ENCODE peak calls at places on chromosomes 12 and 14, in five cellular contexts. One of them, this sample, is unnamed.

GRCh38 chr12:114976959-114977358 is 293.0 kb upstream of the TBX3 start:
- DNase-seq in stomach: no peak
- DNase-seq in ovary: no peak
- DNase-seq in K562: no peak
- DNase-seq in HepG2: peak
- DNase-seq in this sample: no peak

GRCh38 chr14:69547701-69548348 is 26.8 kb downstream of the CCDC177 start:
- DNase-seq in stomach: no peak
- DNase-seq in K562: peak
- DNase-seq in ovary: peak
- DNase-seq in HepG2: no peak
- DNase-seq in this sample: no peak

GRCh38 chr12:108890208-108890607 is 10.3 kb downstream of the DAO start:
- DNase-seq in HepG2: no peak
- DNase-seq in stomach: no peak
- DNase-seq in ovary: no peak
- DNase-seq in K562: peak
- DNase-seq in this sample: no peak

GRCh38 chr14:46368275-46368674 is 283.3 kb downstream of the RPL10L start:
- DNase-seq in HepG2: no peak
- DNase-seq in stomach: no peak
- DNase-seq in K562: no peak
- DNase-seq in ovary: no peak
- DNase-seq in this sample: no peak

GRCh38 chr14:53621986-53622385 is 334.6 kb downstream of the BMP4 start:
- DNase-seq in ovary: no peak
- DNase-seq in HepG2: no peak
- DNase-seq in K562: no peak
- DNase-seq in stomach: no peak
- DNase-seq in this sample: no peak

GRCh38 chr12:117023998-117024960 is 74.9 kb downstream of the TESC start:
- DNase-seq in HepG2: no peak
- DNase-seq in K562: no peak
- DNase-seq in ovary: no peak
- DNase-seq in stomach: peak
- DNase-seq in this sample: no peak

GRCh38 chr12:26628234-26628633 is 204.8 kb downstream of the ITPR2 start:
- DNase-seq in HepG2: no peak
- DNase-seq in K562: no peak
- DNase-seq in stomach: no peak
- DNase-seq in ovary: no peak
- DNase-seq in this sample: no peak

GRCh38 chr14:31419179-31420012 is 954 bp downstream of the HEATR5A start:
- DNase-seq in K562: no peak
- DNase-seq in HepG2: no peak
- DNase-seq in stomach: no peak
- DNase-seq in ovary: no peak
- DNase-seq in this sample: no peak

GRCh38 chr14:93019970-93020369 is 95.8 kb downstream of the ITPK1 start:
- DNase-seq in HepG2: peak
- DNase-seq in stomach: no peak
- DNase-seq in ovary: no peak
- DNase-seq in K562: no peak
- DNase-seq in this sample: no peak

GRCh38 chr12:20194171-20194570 is 174.2 kb upstream of the PDE3A start:
- DNase-seq in stomach: no peak
- DNase-seq in K562: no peak
- DNase-seq in ovary: no peak
- DNase-seq in HepG2: no peak
- DNase-seq in this sample: no peak

GRCh38 chr14:83463500-83464098 is 1929.9 kb upstream of the SEL1L start:
- DNase-seq in ovary: no peak
- DNase-seq in K562: peak
- DNase-seq in stomach: peak
- DNase-seq in HepG2: peak
- DNase-seq in this sample: no peak

GRCh38 chr12:109679716-109680520 is 33.7 kb upstream of the FAM222A start:
- DNase-seq in K562: no peak
- DNase-seq in stomach: no peak
- DNase-seq in ovary: no peak
- DNase-seq in HepG2: no peak
- DNase-seq in this sample: no peak

GRCh38 chr12:14578646-14579045 is 11.0 kb upstream of the PLBD1 start:
- DNase-seq in K562: no peak
- DNase-seq in HepG2: no peak
- DNase-seq in stomach: no peak
- DNase-seq in ovary: no peak
- DNase-seq in this sample: no peak

GRCh38 chr14:90105756-90106155 is 44.0 kb downstream of the KCNK13 start:
- DNase-seq in HepG2: peak
- DNase-seq in stomach: no peak
- DNase-seq in K562: no peak
- DNase-seq in ovary: peak
- DNase-seq in this sample: no peak

GRCh38 chr12:6890789-6891624 is 13.6 kb upstream of the LRRC23 start:
- DNase-seq in HepG2: peak
- DNase-seq in K562: peak
- DNase-seq in stomach: peak
- DNase-seq in ovary: peak
- DNase-seq in this sample: peak

GRCh38 chr12:96489392-96490056 is at the start of gene CFAP54:
- DNase-seq in K562: peak
- DNase-seq in stomach: peak
- DNase-seq in HepG2: peak
- DNase-seq in ovary: peak
- DNase-seq in this sample: peak
- TF ChIP-seq EP300 in K562: no peak
- TF ChIP-seq EP300 in stomach: peak
- TF ChIP-seq EP300 in HepG2: no peak
- TF ChIP-seq EP300 in ovary: peak
- TF ChIP-seq EP300 in this sample: no peak

GRCh38 chr12:27644446-27644845 is 51.8 kb upstream of the REP15 start:
- DNase-seq in ovary: no peak
- DNase-seq in HepG2: no peak
- DNase-seq in stomach: no peak
- DNase-seq in K562: no peak
- DNase-seq in this sample: no peak
- TF ChIP-seq EP300 in ovary: no peak
- TF ChIP-seq EP300 in HepG2: no peak
- TF ChIP-seq EP300 in stomach: no peak
- TF ChIP-seq EP300 in K562: no peak
- TF ChIP-seq EP300 in this sample: no peak

DNA sequence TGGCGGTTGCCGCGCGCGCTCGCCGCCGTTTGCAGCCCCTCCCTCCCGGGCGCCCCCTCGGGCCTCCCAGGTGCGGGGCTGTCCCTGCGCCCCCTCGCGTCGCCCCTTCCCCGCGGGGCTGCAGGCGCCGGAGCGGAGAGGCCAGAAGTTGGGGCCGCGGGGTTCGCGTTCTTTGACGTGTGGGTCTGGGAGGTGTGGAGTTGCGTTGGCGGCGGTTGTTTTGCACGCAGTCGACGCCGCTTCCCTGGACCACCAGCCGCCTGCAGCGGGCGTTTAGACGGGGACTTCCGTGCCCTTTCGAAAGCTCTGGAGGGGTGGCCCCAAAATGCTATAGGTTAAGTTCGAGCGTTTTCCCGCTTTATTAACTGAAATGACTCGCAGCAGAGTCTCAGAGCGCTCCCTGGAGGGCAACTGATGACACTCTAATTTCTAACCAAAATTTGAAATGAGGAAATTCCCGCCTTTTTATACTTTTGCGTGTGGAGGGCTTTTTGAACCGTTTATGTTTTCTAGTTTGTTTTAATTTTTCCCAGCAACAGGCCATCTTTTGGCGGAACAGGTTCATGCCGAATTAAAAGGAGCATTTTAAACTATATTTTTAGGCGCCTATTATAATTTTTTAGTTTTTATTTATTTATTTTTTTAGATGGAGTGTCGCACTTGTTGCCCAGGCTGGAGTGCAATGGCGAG is 939 bp downstream of the TMPO start:
- DNase-seq in K562: no peak
- DNase-seq in HepG2: peak
- DNase-seq in stomach: peak
- DNase-seq in ovary: peak
- DNase-seq in this sample: no peak
- TF ChIP-seq EP300 in K562: peak
- TF ChIP-seq EP300 in HepG2: no peak
- TF ChIP-seq EP300 in stomach: no peak
- TF ChIP-seq EP300 in ovary: no peak
- TF ChIP-seq EP300 in this sample: no peak

GRCh38 chr12:2251485-2252179 is 198.8 kb downstream of the CACNA1C start:
- DNase-seq in HepG2: no peak
- DNase-seq in ovary: no peak
- DNase-seq in stomach: no peak
- DNase-seq in K562: no peak
- DNase-seq in this sample: no peak

GRCh38 chr12:2248087-2248900 is 195.5 kb downstream of the CACNA1C start:
- DNase-seq in stomach: no peak
- DNase-seq in K562: no peak
- DNase-seq in ovary: no peak
- DNase-seq in HepG2: peak
- DNase-seq in this sample: no peak

GRCh38 chr12:2248901-2249381 is 196.2 kb downstream of the CACNA1C start:
- DNase-seq in K562: no peak
- DNase-seq in HepG2: no peak
- DNase-seq in stomach: no peak
- DNase-seq in ovary: no peak
- DNase-seq in this sample: no peak

GRCh38 chr12:2247109-2247508 is 194.3 kb downstream of the CACNA1C start:
- DNase-seq in K562: no peak
- DNase-seq in stomach: no peak
- DNase-seq in HepG2: no peak
- DNase-seq in ovary: no peak
- DNase-seq in this sample: no peak

GRCh38 chr12:2250797-2251196 is 198.0 kb downstream of the CACNA1C start:
- DNase-seq in HepG2: no peak
- DNase-seq in stomach: no peak
- DNase-seq in K562: no peak
- DNase-seq in ovary: no peak
- DNase-seq in this sample: no peak
- TF ChIP-seq EP300 in HepG2: no peak
- TF ChIP-seq EP300 in stomach: no peak
- TF ChIP-seq EP300 in K562: no peak
- TF ChIP-seq EP300 in ovary: no peak
- TF ChIP-seq EP300 in this sample: no peak

DNA sequence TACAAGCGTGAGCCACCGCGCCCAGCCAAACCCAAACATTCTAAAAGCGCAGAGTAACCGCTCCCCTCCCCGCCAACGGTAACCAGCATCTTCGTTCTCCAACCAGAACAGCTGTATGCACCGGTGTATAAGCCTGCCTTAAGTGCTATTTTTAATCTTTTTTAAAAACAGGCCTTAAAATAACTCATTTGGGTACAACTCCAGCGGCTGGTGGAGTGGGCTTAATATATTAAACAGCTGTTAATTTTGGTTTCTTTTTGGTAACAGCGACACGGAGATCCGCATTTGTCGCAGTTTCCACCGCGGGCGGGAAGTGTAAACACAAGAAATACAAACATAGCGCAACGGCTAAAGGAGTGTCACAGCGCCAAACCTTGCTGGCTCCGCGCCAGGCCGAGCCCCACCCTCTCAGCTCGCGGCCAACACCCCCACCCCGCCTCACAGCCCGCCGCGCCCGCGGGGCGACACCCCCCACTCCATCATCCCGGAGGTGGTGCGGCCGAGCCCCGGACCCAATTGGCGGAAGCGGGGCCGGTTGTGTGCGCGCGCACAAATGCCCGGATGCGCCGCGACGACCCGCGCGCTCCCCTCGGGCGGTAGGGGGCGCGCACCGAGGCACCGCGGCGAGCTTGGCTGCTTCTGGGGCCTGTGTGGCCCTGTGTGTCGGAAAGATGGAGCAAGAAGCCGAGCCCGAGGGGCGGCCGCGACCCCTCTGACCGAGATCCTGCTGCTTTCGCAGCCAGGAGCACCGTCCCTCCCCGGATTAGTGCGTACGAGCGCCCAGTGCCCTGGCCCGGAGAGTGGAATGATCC is at the start of gene MDM2:
- DNase-seq in K562: peak
- DNase-seq in ovary: peak
- DNase-seq in stomach: peak
- DNase-seq in HepG2: peak
- DNase-seq in this sample: peak
- TF ChIP-seq EP300 in K562: peak
- TF ChIP-seq EP300 in ovary: no peak
- TF ChIP-seq EP300 in stomach: no peak
- TF ChIP-seq EP300 in HepG2: peak
- TF ChIP-seq EP300 in this sample: no peak

This sample was measured in suprapubic skin.